ENCODE peak calls at places on chromosomes 13 and 19, in six cellular contexts. H is brain microvascular endothelial cell, M is upper lobe of right lung, O is fibroblast of lung, I is ascending aorta, G is body of pancreas. C is an unnamed sample.

GRCh38 chr19:5539431-5539833 is 28.3 kb downstream of the TINCR start:
- DNase-seq in H (no peak), O (no peak), M (no peak), I (no peak), G (no peak), C (peak)

GRCh38 chr19:40116075-40116474 is 25.3 kb upstream of the ZNF780A start:
- DNase-seq in G (no peak), H (no peak), M (no peak), I (no peak), O (no peak), C (no peak)

GRCh38 chr19:2770055-2771013 is 12.7 kb downstream of the SGTA start:
- DNase-seq in M (no peak), I (no peak), G (no peak), O (peak), H (no peak), C (no peak)

GRCh38 chr13:104805346-104805745 is 1730.1 kb downstream of the EFNB2 start:
- DNase-seq in H (no peak), M (no peak), I (no peak), G (no peak), O (no peak), C (no peak)

GRCh38 chr13:27852491-27852890 is 60.2 kb downstream of the GSX1 start:
- DNase-seq in G (no peak), H (no peak), I (no peak), M (no peak), O (no peak), C (no peak)

GRCh38 chr19:48813123-48813911 is 2.5 kb upstream of the BCAT2 start:
- DNase-seq in O (no peak), I (no peak), H (no peak), G (no peak), M (no peak), C (peak)

GRCh38 chr19:53870485-53870844 is 2.8 kb downstream of the MYADM start:
- DNase-seq in M (no peak), H (no peak), I (no peak), G (peak), O (no peak), C (peak)

GRCh38 chr19:35336166-35336955 is 7.4 kb downstream of the CD22 start:
- DNase-seq in I (no peak), O (no peak), H (no peak), M (no peak), G (no peak), C (peak)

GRCh38 chr19:43429395-43429794 is 14.7 kb downstream of the TEX101 start:
- DNase-seq in I (no peak), H (no peak), O (no peak), G (no peak), M (no peak), C (no peak)

GRCh38 chr13:20285530-20285929 is 53.4 kb upstream of the GJB6 start:
- DNase-seq in G (no peak), O (no peak), I (no peak), M (no peak), H (no peak), C (no peak)

GRCh38 chr19:6423499-6424189 is 967 bp downstream of the KHSRP start:
- DNase-seq in M (no peak), H (peak), G (peak), O (peak), I (no peak), C (peak)

GRCh38 chr19:50994129-50994528 is 7.3 kb downstream of the KLK8 start:
- DNase-seq in M (no peak), G (no peak), H (no peak), O (no peak), I (no peak), C (no peak)

GRCh38 chr19:57406516-57407123 is 4.3 kb upstream of the ZNF17 start:
- DNase-seq in M (peak), I (no peak), G (peak), H (peak), O (peak), C (peak)

GRCh38 chr13:48304132-48304876 is 753 bp downstream of the RB1 start:
- DNase-seq in H (peak), M (no peak), I (no peak), O (peak), G (peak), C (peak)

GRCh38 chr19:4337906-4338440 is 654 bp downstream of the STAP2 start:
- DNase-seq in G (no peak), O (no peak), H (no peak), I (no peak), M (no peak), C (peak)

GRCh38 chr19:55646889-55647731 is 902 bp upstream of the CCDC106 start:
- DNase-seq in M (no peak), I (no peak), O (no peak), G (no peak), H (no peak), C (peak)

GRCh38 chr19:32351807-32352630 is 6.6 kb downstream of the ZNF507 start:
- DNase-seq in H (peak), I (no peak), M (no peak), O (peak), G (no peak), C (peak)

GRCh38 chr19:13797870-13798269 is 2.6 kb downstream of the ZSWIM4 start:
- DNase-seq in H (peak), M (no peak), G (no peak), O (peak), I (no peak), C (peak)

GRCh38 chr13:76019421-76020044 is 383.4 kb downstream of the LMO7 start:
- DNase-seq in G (no peak), I (no peak), H (no peak), O (no peak), M (peak), C (no peak)

GRCh38 chr19:46206176-46206575 is 23.4 kb upstream of the IGFL1 start:
- DNase-seq in I (no peak), H (no peak), M (no peak), G (no peak), O (no peak), C (no peak)

DNA sequence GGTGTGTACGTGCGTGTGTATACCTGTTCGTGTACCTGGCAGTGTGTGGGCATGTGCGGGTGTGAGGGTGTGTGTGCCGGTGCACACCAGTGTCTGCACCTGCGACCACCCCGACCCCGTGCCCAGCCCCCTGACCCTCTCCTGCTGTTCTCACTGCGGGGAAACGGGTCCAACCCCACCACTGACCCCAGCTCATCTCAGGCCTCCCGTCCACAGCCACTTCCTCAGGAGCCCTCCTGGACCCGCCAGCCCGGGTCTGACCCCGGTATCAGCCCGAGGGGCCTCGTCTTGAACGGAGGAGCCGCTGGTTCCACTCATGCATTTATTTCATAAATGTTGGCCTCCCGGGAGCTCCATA is 23.8 kb upstream of the ONECUT3 start:
- DNase-seq in M (no peak), O (no peak), G (no peak), H (no peak), I (no peak), C (no peak)
- H3K27ac ChIP-seq in M (no peak), O (no peak), G (no peak), H (no peak), I (no peak), C (no peak)

GRCh38 chr13:113043931-113044330 is 61.7 kb upstream of the F7 start:
- DNase-seq in M (no peak), I (no peak), O (no peak), G (no peak), H (no peak), C (no peak)

GRCh38 chr13:113046883-113047244 is 58.7 kb upstream of the F7 start:
- DNase-seq in O (no peak), I (no peak), M (no peak), H (no peak), G (no peak), C (no peak)

GRCh38 chr13:113046066-113046882 is 59.3 kb upstream of the F7 start:
- DNase-seq in M (no peak), G (no peak), I (no peak), H (no peak), O (no peak), C (no peak)

GRCh38 chr13:113044431-113045114 is 61.0 kb upstream of the F7 start:
- DNase-seq in M (no peak), I (no peak), O (no peak), G (no peak), H (no peak), C (no peak)

DNA sequence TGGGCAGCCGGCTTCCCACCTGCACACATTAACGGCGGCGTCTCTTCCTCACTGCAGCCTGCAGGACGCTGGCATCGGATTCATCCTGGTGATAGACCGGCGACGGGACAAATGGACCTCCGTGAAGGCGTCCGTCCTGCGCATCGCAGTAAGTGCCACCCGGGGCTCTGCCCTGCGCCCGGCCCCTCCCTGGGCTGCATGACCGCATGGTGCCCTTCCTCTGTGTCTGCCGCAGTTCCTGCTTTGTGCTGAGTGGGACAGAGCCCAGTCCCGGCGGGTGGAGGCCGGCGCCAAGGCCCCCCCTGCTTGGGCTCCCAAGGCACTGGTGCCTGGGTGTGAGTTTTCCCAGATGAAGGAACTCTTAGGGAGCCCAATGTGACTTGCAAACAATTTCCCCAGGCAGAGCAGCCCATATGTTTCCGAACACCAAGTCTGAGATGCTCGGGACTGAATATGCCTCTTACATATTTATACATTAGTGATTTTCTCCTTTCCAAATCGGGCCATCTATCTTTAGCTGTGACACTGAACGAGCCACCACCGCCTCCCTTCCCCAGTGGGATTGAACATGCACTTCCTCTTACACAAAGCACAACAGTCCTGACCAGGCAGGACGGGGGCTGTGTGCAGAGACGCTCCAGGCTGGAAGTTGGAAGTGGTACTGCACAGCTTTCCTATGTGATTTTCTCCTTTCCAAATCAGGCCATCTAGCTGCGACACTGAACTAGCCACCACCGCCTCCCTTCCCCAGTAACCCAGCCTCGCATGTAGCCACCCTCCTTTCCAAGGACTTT is 60.2 kb upstream of the F7 start:
- DNase-seq in M (no peak), G (no peak), O (no peak), H (no peak), I (no peak), C (no peak)
- H3K4me3 ChIP-seq in M (no peak), G (no peak), O (no peak), H (no peak), I (peak), C (no peak)

GRCh38 chr19:29121684-29122083 is 91.3 kb downstream of the UQCRFS1 start:
- DNase-seq in G (no peak), H (no peak), O (no peak), I (no peak), M (no peak), C (no peak)

GRCh38 chr19:29117926-29118325 is 95.0 kb downstream of the UQCRFS1 start:
- DNase-seq in I (no peak), O (no peak), G (no peak), M (no peak), H (no peak), C (no peak)

GRCh38 chr19:29120471-29120870 is 92.5 kb downstream of the UQCRFS1 start:
- DNase-seq in I (no peak), H (no peak), M (no peak), G (no peak), O (no peak), C (no peak)

GRCh38 chr19:29118384-29118783 is 94.6 kb downstream of the UQCRFS1 start:
- DNase-seq in O (no peak), H (no peak), G (no peak), I (no peak), M (no peak), C (no peak)

GRCh38 chr19:29119582-29119981 is 93.4 kb downstream of the UQCRFS1 start:
- DNase-seq in G (no peak), M (no peak), H (no peak), O (no peak), I (no peak), C (no peak)
- TF ChIP-seq CTCF in G (no peak), M (peak), H (no peak), O (no peak), I (no peak), C (no peak)

GRCh38 chr13:44523176-44524017 is 52.7 kb downstream of the TSC22D1 start:
- DNase-seq in G (no peak), O (peak), I (no peak), H (peak), M (no peak), C (peak)
- H3K27ac ChIP-seq in G (peak), O (peak), I (peak), H (peak), M (no peak), C (peak)

DNA sequence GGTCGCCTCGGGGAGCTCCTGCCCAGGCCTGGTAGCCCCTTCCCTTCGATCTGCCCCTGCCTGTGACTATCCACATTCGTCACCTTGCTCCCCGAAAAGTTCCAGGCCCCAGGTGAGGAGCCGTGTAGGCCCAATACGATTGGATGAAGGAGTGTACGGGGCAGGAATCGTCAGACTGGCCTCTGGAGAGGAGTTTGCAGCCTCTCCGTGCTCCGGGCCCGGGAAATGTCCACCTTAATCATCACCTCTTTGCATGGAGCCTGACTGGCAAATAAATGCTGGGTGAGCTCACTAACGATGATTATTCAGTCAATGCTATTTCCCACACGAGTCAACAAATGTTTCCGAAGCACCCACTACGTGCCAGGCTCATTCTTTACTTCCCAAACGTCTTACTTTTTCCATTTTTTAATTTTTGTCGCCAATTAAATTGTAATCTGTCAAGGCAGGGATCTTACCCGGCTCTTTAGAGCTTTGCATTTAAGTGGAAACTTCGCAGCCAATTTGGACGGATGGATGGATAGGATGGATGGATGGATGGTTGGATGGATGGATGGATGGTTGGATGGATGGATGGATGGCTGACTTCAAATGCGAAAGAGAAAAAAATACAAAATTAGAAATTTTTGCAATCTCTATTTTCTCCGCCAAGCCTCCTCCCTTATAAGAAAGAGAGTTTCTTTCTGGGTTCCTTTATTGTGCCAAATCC is 45.8 kb downstream of the TGDS start:
- DNase-seq in H (peak), M (no peak), I (no peak), O (peak), G (no peak), C (no peak)
- H3K4me3 ChIP-seq in H (peak), M (peak), I (peak), O (peak), G (peak), C (peak)

GRCh38 chr13:23709521-23709920 is 139.3 kb downstream of the TNFRSF19 start:
- DNase-seq in H (no peak), G (no peak), I (no peak), M (no peak), O (no peak), C (peak)
- TF ChIP-seq CTCF in H (peak), G (no peak), I (no peak), M (no peak), O (peak), C (peak)

DNA sequence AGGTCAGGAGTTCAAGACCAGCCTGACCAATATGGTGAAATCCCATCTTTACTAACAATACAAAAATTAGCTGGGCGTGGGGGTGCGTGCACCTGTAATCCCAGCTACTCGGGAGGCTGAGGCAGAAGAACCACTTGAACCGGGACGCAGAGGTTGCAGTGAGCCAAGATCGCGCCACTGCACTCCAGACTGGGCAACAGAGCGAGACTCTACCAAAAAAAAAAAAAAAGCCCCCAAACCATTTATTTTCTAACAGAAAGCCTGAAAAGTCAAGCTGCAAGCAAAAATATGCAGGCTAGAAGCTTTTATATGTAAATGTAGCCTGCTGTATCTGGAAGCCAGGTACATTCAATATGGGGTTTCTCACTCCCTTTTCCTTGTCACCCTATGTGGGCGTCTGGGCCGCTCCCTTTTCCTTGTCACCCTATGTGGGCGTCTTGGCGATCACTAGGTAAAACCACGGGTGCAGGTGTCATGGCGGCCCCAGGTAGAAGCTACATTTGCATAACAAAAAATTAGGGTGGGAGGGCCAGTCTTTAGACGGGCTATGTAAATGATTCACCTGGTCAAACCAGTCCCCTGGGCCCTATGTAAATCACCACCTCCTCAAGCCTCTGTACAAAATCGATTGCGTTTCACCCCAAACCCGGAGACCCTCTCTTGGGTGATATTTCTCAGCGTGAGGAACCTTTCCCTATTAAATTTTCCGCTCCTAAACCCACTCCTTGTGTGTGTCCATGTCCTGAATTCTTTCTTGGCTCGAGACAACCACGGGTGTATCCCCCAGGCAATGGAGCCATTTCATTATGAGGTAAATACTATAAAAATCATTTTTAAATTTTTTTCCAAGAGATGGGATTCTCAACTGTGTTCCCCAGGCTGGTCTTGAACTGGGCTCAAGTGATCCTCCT is 2.1 kb downstream of the TRIM13 start:
- DNase-seq in I (no peak), H (no peak), O (no peak), G (no peak), M (no peak), C (no peak)
- H3K27ac ChIP-seq in I (peak), H (no peak), O (no peak), G (no peak), M (peak), C (no peak)

DNA sequence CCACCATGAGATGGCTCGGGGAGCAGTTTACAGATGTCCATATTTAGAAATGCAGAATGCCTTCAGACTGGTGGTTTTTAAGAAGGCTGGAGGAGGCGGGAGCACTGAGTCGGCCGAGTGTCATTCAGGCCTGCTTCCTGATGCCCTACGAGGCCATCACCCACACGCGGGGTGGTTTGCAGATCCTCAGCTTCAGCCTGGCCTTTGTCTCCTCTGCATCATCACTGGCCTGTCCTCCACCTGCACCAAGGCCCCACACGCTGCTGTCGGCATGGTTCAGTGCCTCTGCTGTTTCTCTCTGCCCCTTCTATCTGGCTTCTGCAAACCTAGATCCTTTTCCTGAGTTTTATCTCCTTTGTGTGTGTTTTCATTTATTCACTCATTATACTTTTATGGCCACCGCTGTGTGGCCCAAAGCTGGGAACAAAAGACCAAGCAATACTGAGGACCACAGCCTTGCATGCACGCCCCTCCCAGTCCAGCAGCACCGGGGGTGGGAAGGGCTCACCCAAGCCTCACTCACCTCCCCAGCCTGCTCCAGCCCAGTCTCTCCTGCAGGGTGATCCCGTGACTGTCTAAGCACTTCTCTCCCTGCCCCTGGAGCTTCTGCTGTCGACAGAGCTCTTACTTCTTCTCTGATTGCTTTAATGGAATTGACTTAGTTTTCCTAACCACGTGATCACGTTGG is 240.8 kb downstream of the TEX29 start:
- DNase-seq in G (no peak), H (no peak), M (peak), I (no peak), O (no peak), C (peak)
- H3K4me3 ChIP-seq in G (no peak), H (no peak), M (no peak), I (no peak), O (no peak), C (no peak)